ENCODE peak calls at places on chromosomes 5 and 9, in nine cellular contexts. One of them, this sample, is unnamed.

GRCh38 chr9:129852575-129852974 is 17.3 kb downstream of the USP20 start:
- DNase-seq in HepG2: no peak
- DNase-seq in prostate gland: peak
- DNase-seq in hepatocyte: no peak
- DNase-seq in esophagus squamous epithelium: no peak
- DNase-seq in GM06990: no peak
- DNase-seq in CD8-positive, alpha-beta memory T cell: no peak
- DNase-seq in AG10803: no peak
- DNase-seq in sigmoid colon: no peak
- DNase-seq in this sample: no peak

GRCh38 chr5:55102345-55102744 is at the start of gene GZMA:
- DNase-seq in esophagus squamous epithelium: no peak
- DNase-seq in AG10803: no peak
- DNase-seq in HepG2: no peak
- DNase-seq in sigmoid colon: no peak
- DNase-seq in GM06990: no peak
- DNase-seq in prostate gland: no peak
- DNase-seq in hepatocyte: no peak
- DNase-seq in CD8-positive, alpha-beta memory T cell: peak
- DNase-seq in this sample: no peak

GRCh38 chr5:6902094-6902493 is 188.9 kb downstream of the TENT4A start:
- DNase-seq in AG10803: no peak
- DNase-seq in sigmoid colon: no peak
- DNase-seq in GM06990: no peak
- DNase-seq in prostate gland: no peak
- DNase-seq in HepG2: no peak
- DNase-seq in CD8-positive, alpha-beta memory T cell: no peak
- DNase-seq in hepatocyte: no peak
- DNase-seq in esophagus squamous epithelium: no peak
- DNase-seq in this sample: no peak

GRCh38 chr5:151706906-151707305 is 20.2 kb upstream of the SPARC start:
- DNase-seq in HepG2: no peak
- DNase-seq in AG10803: no peak
- DNase-seq in sigmoid colon: no peak
- DNase-seq in hepatocyte: no peak
- DNase-seq in CD8-positive, alpha-beta memory T cell: no peak
- DNase-seq in prostate gland: no peak
- DNase-seq in GM06990: no peak
- DNase-seq in esophagus squamous epithelium: no peak
- DNase-seq in this sample: no peak

GRCh38 chr5:134436523-134437339 is 25.1 kb upstream of the CDKN2AIPNL start:
- DNase-seq in GM06990: peak
- DNase-seq in CD8-positive, alpha-beta memory T cell: peak
- DNase-seq in esophagus squamous epithelium: peak
- DNase-seq in HepG2: peak
- DNase-seq in sigmoid colon: peak
- DNase-seq in AG10803: peak
- DNase-seq in hepatocyte: peak
- DNase-seq in prostate gland: peak
- DNase-seq in this sample: no peak

GRCh38 chr9:109256381-109256780 is 64.5 kb downstream of the EPB41L4B start:
- DNase-seq in sigmoid colon: no peak
- DNase-seq in esophagus squamous epithelium: no peak
- DNase-seq in prostate gland: no peak
- DNase-seq in HepG2: no peak
- DNase-seq in GM06990: no peak
- DNase-seq in AG10803: peak
- DNase-seq in CD8-positive, alpha-beta memory T cell: no peak
- DNase-seq in hepatocyte: no peak
- DNase-seq in this sample: no peak

GRCh38 chr5:41962491-41962890 is 37.4 kb downstream of the FBXO4 start:
- DNase-seq in prostate gland: no peak
- DNase-seq in hepatocyte: no peak
- DNase-seq in AG10803: no peak
- DNase-seq in HepG2: no peak
- DNase-seq in GM06990: no peak
- DNase-seq in sigmoid colon: no peak
- DNase-seq in esophagus squamous epithelium: no peak
- DNase-seq in CD8-positive, alpha-beta memory T cell: no peak
- DNase-seq in this sample: no peak

GRCh38 chr5:124663101-124663506 is 83.3 kb downstream of the ZNF608 start:
- DNase-seq in CD8-positive, alpha-beta memory T cell: no peak
- DNase-seq in hepatocyte: no peak
- DNase-seq in AG10803: no peak
- DNase-seq in prostate gland: no peak
- DNase-seq in HepG2: peak
- DNase-seq in esophagus squamous epithelium: no peak
- DNase-seq in GM06990: no peak
- DNase-seq in sigmoid colon: no peak
- DNase-seq in this sample: no peak

GRCh38 chr5:160486573-160486972 is 64.9 kb downstream of the PTTG1 start:
- DNase-seq in CD8-positive, alpha-beta memory T cell: no peak
- DNase-seq in esophagus squamous epithelium: no peak
- DNase-seq in AG10803: no peak
- DNase-seq in hepatocyte: no peak
- DNase-seq in prostate gland: no peak
- DNase-seq in GM06990: no peak
- DNase-seq in HepG2: no peak
- DNase-seq in sigmoid colon: no peak
- DNase-seq in this sample: no peak

GRCh38 chr5:8585230-8586018 is 716.5 kb downstream of the MTRR start:
- DNase-seq in hepatocyte: no peak
- DNase-seq in CD8-positive, alpha-beta memory T cell: no peak
- DNase-seq in AG10803: no peak
- DNase-seq in GM06990: no peak
- DNase-seq in HepG2: no peak
- DNase-seq in esophagus squamous epithelium: no peak
- DNase-seq in prostate gland: no peak
- DNase-seq in sigmoid colon: no peak
- DNase-seq in this sample: peak

GRCh38 chr5:131413605-131414559 is 150.0 kb downstream of the CDC42SE2 start:
- DNase-seq in hepatocyte: no peak
- DNase-seq in GM06990: peak
- DNase-seq in esophagus squamous epithelium: no peak
- DNase-seq in HepG2: no peak
- DNase-seq in prostate gland: no peak
- DNase-seq in CD8-positive, alpha-beta memory T cell: no peak
- DNase-seq in sigmoid colon: no peak
- DNase-seq in AG10803: peak
- DNase-seq in this sample: no peak

GRCh38 chr5:6576861-6577501 is 55.9 kb downstream of the NSUN2 start:
- DNase-seq in esophagus squamous epithelium: no peak
- DNase-seq in HepG2: peak
- DNase-seq in AG10803: peak
- DNase-seq in GM06990: no peak
- DNase-seq in hepatocyte: peak
- DNase-seq in CD8-positive, alpha-beta memory T cell: no peak
- DNase-seq in sigmoid colon: no peak
- DNase-seq in prostate gland: peak
- DNase-seq in this sample: peak

GRCh38 chr9:94922691-94923107 is 196.2 kb downstream of the AOPEP start:
- DNase-seq in hepatocyte: no peak
- DNase-seq in prostate gland: peak
- DNase-seq in esophagus squamous epithelium: no peak
- DNase-seq in sigmoid colon: peak
- DNase-seq in GM06990: no peak
- DNase-seq in CD8-positive, alpha-beta memory T cell: no peak
- DNase-seq in HepG2: peak
- DNase-seq in AG10803: peak
- DNase-seq in this sample: no peak

GRCh38 chr9:94921072-94921471 is 194.6 kb downstream of the AOPEP start:
- DNase-seq in hepatocyte: peak
- DNase-seq in GM06990: no peak
- DNase-seq in sigmoid colon: peak
- DNase-seq in esophagus squamous epithelium: no peak
- DNase-seq in CD8-positive, alpha-beta memory T cell: no peak
- DNase-seq in AG10803: peak
- DNase-seq in HepG2: no peak
- DNase-seq in prostate gland: no peak
- DNase-seq in this sample: no peak

GRCh38 chr9:94922098-94922607 is 195.7 kb downstream of the AOPEP start:
- DNase-seq in CD8-positive, alpha-beta memory T cell: no peak
- DNase-seq in prostate gland: peak
- DNase-seq in HepG2: peak
- DNase-seq in GM06990: no peak
- DNase-seq in sigmoid colon: peak
- DNase-seq in esophagus squamous epithelium: no peak
- DNase-seq in AG10803: peak
- DNase-seq in hepatocyte: peak
- DNase-seq in this sample: no peak

GRCh38 chr9:94920439-94920951 is 194.0 kb downstream of the AOPEP start:
- DNase-seq in CD8-positive, alpha-beta memory T cell: no peak
- DNase-seq in prostate gland: no peak
- DNase-seq in sigmoid colon: peak
- DNase-seq in esophagus squamous epithelium: no peak
- DNase-seq in GM06990: no peak
- DNase-seq in HepG2: no peak
- DNase-seq in hepatocyte: peak
- DNase-seq in AG10803: peak
- DNase-seq in this sample: no peak

GRCh38 chr9:94921656-94922055 is 195.2 kb downstream of the AOPEP start:
- DNase-seq in hepatocyte: no peak
- DNase-seq in prostate gland: no peak
- DNase-seq in esophagus squamous epithelium: no peak
- DNase-seq in CD8-positive, alpha-beta memory T cell: no peak
- DNase-seq in sigmoid colon: no peak
- DNase-seq in HepG2: no peak
- DNase-seq in GM06990: no peak
- DNase-seq in AG10803: no peak
- DNase-seq in this sample: no peak
- H3K4me3 ChIP-seq in hepatocyte: no peak
- H3K4me3 ChIP-seq in prostate gland: no peak
- H3K4me3 ChIP-seq in esophagus squamous epithelium: no peak
- H3K4me3 ChIP-seq in CD8-positive, alpha-beta memory T cell: no peak
- H3K4me3 ChIP-seq in sigmoid colon: no peak
- H3K4me3 ChIP-seq in HepG2: no peak
- H3K4me3 ChIP-seq in GM06990: no peak
- H3K4me3 ChIP-seq in AG10803: peak
- H3K4me3 ChIP-seq in this sample: no peak

GRCh38 chr9:134067904-134068741 is at the start of gene BRD3:
- DNase-seq in hepatocyte: peak
- DNase-seq in prostate gland: peak
- DNase-seq in AG10803: peak
- DNase-seq in HepG2: peak
- DNase-seq in sigmoid colon: peak
- DNase-seq in CD8-positive, alpha-beta memory T cell: peak
- DNase-seq in GM06990: peak
- DNase-seq in esophagus squamous epithelium: peak
- DNase-seq in this sample: peak

GRCh38 chr9:134064711-134065110 is 3.1 kb downstream of the BRD3 start:
- DNase-seq in prostate gland: no peak
- DNase-seq in GM06990: no peak
- DNase-seq in AG10803: no peak
- DNase-seq in esophagus squamous epithelium: no peak
- DNase-seq in HepG2: no peak
- DNase-seq in CD8-positive, alpha-beta memory T cell: no peak
- DNase-seq in sigmoid colon: no peak
- DNase-seq in hepatocyte: no peak
- DNase-seq in this sample: peak

GRCh38 chr9:134066923-134067851 is 639 bp downstream of the BRD3 start:
- DNase-seq in AG10803: peak
- DNase-seq in GM06990: peak
- DNase-seq in CD8-positive, alpha-beta memory T cell: peak
- DNase-seq in sigmoid colon: peak
- DNase-seq in esophagus squamous epithelium: no peak
- DNase-seq in hepatocyte: peak
- DNase-seq in HepG2: no peak
- DNase-seq in prostate gland: no peak
- DNase-seq in this sample: peak

GRCh38 chr9:134065720-134066419 is 2.0 kb downstream of the BRD3 start:
- DNase-seq in sigmoid colon: no peak
- DNase-seq in AG10803: peak
- DNase-seq in CD8-positive, alpha-beta memory T cell: peak
- DNase-seq in GM06990: peak
- DNase-seq in prostate gland: no peak
- DNase-seq in HepG2: peak
- DNase-seq in esophagus squamous epithelium: no peak
- DNase-seq in hepatocyte: peak
- DNase-seq in this sample: peak

DNA sequence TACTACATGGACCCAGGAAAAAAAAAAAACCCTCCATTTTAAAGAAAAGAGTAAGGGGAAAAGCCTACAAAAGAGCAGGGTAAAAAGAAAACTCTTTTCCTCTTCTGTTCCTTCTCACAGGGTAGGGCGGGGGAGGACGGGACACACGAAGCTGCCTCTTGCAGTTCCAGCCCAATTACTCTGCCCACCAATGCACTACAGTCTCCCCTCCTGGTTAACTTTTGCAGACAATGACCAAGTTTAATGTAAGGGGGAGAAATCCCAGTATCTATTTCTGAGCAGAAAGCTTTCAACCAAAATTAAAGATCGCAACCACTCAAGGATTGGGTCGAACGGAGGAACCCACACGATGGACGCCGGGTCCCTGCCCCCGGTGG is 1.3 kb downstream of the BRD3 start:
- DNase-seq in sigmoid colon: no peak
- DNase-seq in AG10803: peak
- DNase-seq in GM06990: no peak
- DNase-seq in prostate gland: no peak
- DNase-seq in CD8-positive, alpha-beta memory T cell: peak
- DNase-seq in esophagus squamous epithelium: no peak
- DNase-seq in hepatocyte: no peak
- DNase-seq in HepG2: no peak
- DNase-seq in this sample: peak
- H3K4me3 ChIP-seq in sigmoid colon: peak
- H3K4me3 ChIP-seq in AG10803: peak
- H3K4me3 ChIP-seq in GM06990: peak
- H3K4me3 ChIP-seq in prostate gland: peak
- H3K4me3 ChIP-seq in CD8-positive, alpha-beta memory T cell: peak
- H3K4me3 ChIP-seq in esophagus squamous epithelium: peak
- H3K4me3 ChIP-seq in hepatocyte: peak
- H3K4me3 ChIP-seq in HepG2: peak
- H3K4me3 ChIP-seq in this sample: peak

GRCh38 chr9:126456802-126457547 is 130.3 kb downstream of the MVB12B start:
- DNase-seq in prostate gland: no peak
- DNase-seq in sigmoid colon: no peak
- DNase-seq in HepG2: no peak
- DNase-seq in hepatocyte: no peak
- DNase-seq in esophagus squamous epithelium: no peak
- DNase-seq in CD8-positive, alpha-beta memory T cell: no peak
- DNase-seq in AG10803: no peak
- DNase-seq in GM06990: no peak
- DNase-seq in this sample: no peak
- H3K4me3 ChIP-seq in prostate gland: no peak
- H3K4me3 ChIP-seq in sigmoid colon: no peak
- H3K4me3 ChIP-seq in HepG2: no peak
- H3K4me3 ChIP-seq in hepatocyte: no peak
- H3K4me3 ChIP-seq in esophagus squamous epithelium: no peak
- H3K4me3 ChIP-seq in CD8-positive, alpha-beta memory T cell: no peak
- H3K4me3 ChIP-seq in AG10803: no peak
- H3K4me3 ChIP-seq in GM06990: no peak
- H3K4me3 ChIP-seq in this sample: no peak

DNA sequence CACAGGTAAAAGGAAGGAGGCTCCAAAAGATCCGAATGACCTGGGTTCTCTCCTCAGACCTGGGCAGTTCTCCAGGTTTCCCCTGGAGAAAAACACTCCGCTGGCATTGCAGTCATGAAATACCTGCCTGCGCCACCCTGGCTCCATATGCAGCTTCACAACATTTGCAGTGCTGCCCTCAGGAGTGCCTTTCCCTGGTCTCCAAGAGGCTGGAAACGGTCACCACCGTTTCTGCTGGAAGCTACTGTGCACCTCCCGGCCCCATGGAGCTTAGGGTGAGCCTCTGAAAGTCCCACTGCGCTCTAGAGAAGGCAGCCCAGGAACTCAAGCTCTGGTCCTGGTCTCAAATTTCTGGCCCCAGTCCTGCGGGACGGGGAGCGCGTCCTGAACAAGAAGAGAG is 666 bp downstream of the UGT3A1 start:
- DNase-seq in hepatocyte: no peak
- DNase-seq in esophagus squamous epithelium: no peak
- DNase-seq in prostate gland: no peak
- DNase-seq in GM06990: no peak
- DNase-seq in sigmoid colon: no peak
- DNase-seq in HepG2: no peak
- DNase-seq in AG10803: no peak
- DNase-seq in CD8-positive, alpha-beta memory T cell: no peak
- DNase-seq in this sample: no peak
- H3K4me3 ChIP-seq in hepatocyte: no peak
- H3K4me3 ChIP-seq in esophagus squamous epithelium: no peak
- H3K4me3 ChIP-seq in prostate gland: no peak
- H3K4me3 ChIP-seq in GM06990: no peak
- H3K4me3 ChIP-seq in sigmoid colon: no peak
- H3K4me3 ChIP-seq in HepG2: no peak
- H3K4me3 ChIP-seq in AG10803: no peak
- H3K4me3 ChIP-seq in CD8-positive, alpha-beta memory T cell: no peak
- H3K4me3 ChIP-seq in this sample: peak

This sample was measured in H7.